ENCODE peak calls at places on chromosomes 12 and 14, in nine cellular contexts. One of them, this sample, is unnamed.

GRCh38 chr12:128823216-128823915 is 392 bp downstream of the SLC15A4 start:
- DNase-seq in astrocyte of the cerebellum: no peak
- DNase-seq in astrocyte: peak
- DNase-seq in cardiac fibroblast: no peak
- DNase-seq in activated B cell treated with CpG ODN at 0.5 μM for 24 hours: peak
- DNase-seq in heart right ventricle: no peak
- DNase-seq in RWPE1: peak
- DNase-seq in spleen: peak
- DNase-seq in PC-9: peak
- DNase-seq in this sample: no peak

GRCh38 chr14:94345344-94346072 is 22.4 kb upstream of the SERPINA6 start:
- DNase-seq in astrocyte of the cerebellum: peak
- DNase-seq in astrocyte: peak
- DNase-seq in cardiac fibroblast: peak
- DNase-seq in activated B cell treated with CpG ODN at 0.5 μM for 24 hours: no peak
- DNase-seq in heart right ventricle: no peak
- DNase-seq in RWPE1: peak
- DNase-seq in spleen: no peak
- DNase-seq in PC-9: no peak
- DNase-seq in this sample: peak

GRCh38 chr12:48917857-48918537 is 7.3 kb downstream of the FKBP11 start:
- DNase-seq in astrocyte of the cerebellum: no peak
- DNase-seq in astrocyte: no peak
- DNase-seq in cardiac fibroblast: no peak
- DNase-seq in activated B cell treated with CpG ODN at 0.5 μM for 24 hours: no peak
- DNase-seq in heart right ventricle: no peak
- DNase-seq in RWPE1: no peak
- DNase-seq in spleen: no peak
- DNase-seq in PC-9: no peak
- DNase-seq in this sample: no peak

GRCh38 chr14:66117600-66117999 is 368.6 kb upstream of the CCDC196 start:
- DNase-seq in astrocyte of the cerebellum: peak
- DNase-seq in astrocyte: peak
- DNase-seq in cardiac fibroblast: peak
- DNase-seq in activated B cell treated with CpG ODN at 0.5 μM for 24 hours: no peak
- DNase-seq in heart right ventricle: no peak
- DNase-seq in RWPE1: peak
- DNase-seq in spleen: no peak
- DNase-seq in PC-9: peak
- DNase-seq in this sample: no peak

GRCh38 chr12:128976120-128976519 is 122.8 kb downstream of the GLT1D1 start:
- DNase-seq in astrocyte of the cerebellum: no peak
- DNase-seq in astrocyte: no peak
- DNase-seq in cardiac fibroblast: no peak
- DNase-seq in activated B cell treated with CpG ODN at 0.5 μM for 24 hours: no peak
- DNase-seq in heart right ventricle: no peak
- DNase-seq in RWPE1: no peak
- DNase-seq in spleen: no peak
- DNase-seq in PC-9: no peak
- DNase-seq in this sample: no peak

GRCh38 chr12:104524026-104524425 is 67.3 kb downstream of the CHST11 start:
- DNase-seq in astrocyte of the cerebellum: no peak
- DNase-seq in astrocyte: no peak
- DNase-seq in cardiac fibroblast: no peak
- DNase-seq in activated B cell treated with CpG ODN at 0.5 μM for 24 hours: no peak
- DNase-seq in heart right ventricle: no peak
- DNase-seq in RWPE1: no peak
- DNase-seq in spleen: no peak
- DNase-seq in PC-9: no peak
- DNase-seq in this sample: no peak

GRCh38 chr14:65440230-65440629 is 27.7 kb downstream of the FUT8 start:
- DNase-seq in astrocyte of the cerebellum: no peak
- DNase-seq in astrocyte: no peak
- DNase-seq in cardiac fibroblast: no peak
- DNase-seq in activated B cell treated with CpG ODN at 0.5 μM for 24 hours: no peak
- DNase-seq in heart right ventricle: no peak
- DNase-seq in RWPE1: no peak
- DNase-seq in spleen: no peak
- DNase-seq in PC-9: no peak
- DNase-seq in this sample: no peak

GRCh38 chr14:65949711-65950516 is 536.3 kb upstream of the CCDC196 start:
- DNase-seq in astrocyte of the cerebellum: peak
- DNase-seq in astrocyte: peak
- DNase-seq in cardiac fibroblast: peak
- DNase-seq in activated B cell treated with CpG ODN at 0.5 μM for 24 hours: no peak
- DNase-seq in heart right ventricle: peak
- DNase-seq in RWPE1: peak
- DNase-seq in spleen: no peak
- DNase-seq in PC-9: no peak
- DNase-seq in this sample: no peak

GRCh38 chr14:22104971-22105641 is 431.5 kb upstream of the OR4E1 start:
- DNase-seq in astrocyte of the cerebellum: no peak
- DNase-seq in astrocyte: no peak
- DNase-seq in cardiac fibroblast: no peak
- DNase-seq in activated B cell treated with CpG ODN at 0.5 μM for 24 hours: no peak
- DNase-seq in heart right ventricle: no peak
- DNase-seq in RWPE1: no peak
- DNase-seq in spleen: no peak
- DNase-seq in PC-9: no peak
- DNase-seq in this sample: no peak

GRCh38 chr12:108773798-108774788 is 42.8 kb upstream of the CORO1C start:
- DNase-seq in astrocyte of the cerebellum: peak
- DNase-seq in astrocyte: peak
- DNase-seq in cardiac fibroblast: peak
- DNase-seq in activated B cell treated with CpG ODN at 0.5 μM for 24 hours: no peak
- DNase-seq in heart right ventricle: peak
- DNase-seq in RWPE1: peak
- DNase-seq in spleen: peak
- DNase-seq in PC-9: no peak
- DNase-seq in this sample: peak

GRCh38 chr12:130796985-130797686 is 41.9 kb downstream of the STX2 start:
- DNase-seq in astrocyte of the cerebellum: no peak
- DNase-seq in astrocyte: no peak
- DNase-seq in cardiac fibroblast: no peak
- DNase-seq in activated B cell treated with CpG ODN at 0.5 μM for 24 hours: no peak
- DNase-seq in heart right ventricle: no peak
- DNase-seq in RWPE1: no peak
- DNase-seq in spleen: peak
- DNase-seq in PC-9: no peak
- DNase-seq in this sample: no peak

GRCh38 chr12:52184813-52185212 is 7.0 kb downstream of the KRT80 start:
- DNase-seq in astrocyte of the cerebellum: no peak
- DNase-seq in astrocyte: no peak
- DNase-seq in cardiac fibroblast: no peak
- DNase-seq in activated B cell treated with CpG ODN at 0.5 μM for 24 hours: no peak
- DNase-seq in heart right ventricle: no peak
- DNase-seq in RWPE1: no peak
- DNase-seq in spleen: no peak
- DNase-seq in PC-9: no peak
- DNase-seq in this sample: no peak

GRCh38 chr14:101808020-101808641 is 46.6 kb downstream of the PPP2R5C start:
- DNase-seq in astrocyte of the cerebellum: no peak
- DNase-seq in astrocyte: no peak
- DNase-seq in cardiac fibroblast: no peak
- DNase-seq in activated B cell treated with CpG ODN at 0.5 μM for 24 hours: no peak
- DNase-seq in heart right ventricle: no peak
- DNase-seq in RWPE1: no peak
- DNase-seq in spleen: no peak
- DNase-seq in PC-9: peak
- DNase-seq in this sample: no peak

GRCh38 chr14:102055181-102055901 is 31.5 kb downstream of the HSP90AA1 start:
- DNase-seq in astrocyte of the cerebellum: peak
- DNase-seq in astrocyte: peak
- DNase-seq in cardiac fibroblast: peak
- DNase-seq in activated B cell treated with CpG ODN at 0.5 μM for 24 hours: no peak
- DNase-seq in heart right ventricle: no peak
- DNase-seq in RWPE1: peak
- DNase-seq in spleen: no peak
- DNase-seq in PC-9: peak
- DNase-seq in this sample: no peak

GRCh38 chr12:88245905-88246304 is 103.8 kb downstream of the TMTC3 start:
- DNase-seq in astrocyte of the cerebellum: no peak
- DNase-seq in astrocyte: no peak
- DNase-seq in cardiac fibroblast: peak
- DNase-seq in activated B cell treated with CpG ODN at 0.5 μM for 24 hours: no peak
- DNase-seq in heart right ventricle: no peak
- DNase-seq in RWPE1: no peak
- DNase-seq in spleen: no peak
- DNase-seq in PC-9: no peak
- DNase-seq in this sample: no peak

GRCh38 chr12:100995201-100995600 is 200.6 kb downstream of the ANO4 start:
- DNase-seq in astrocyte of the cerebellum: peak
- DNase-seq in astrocyte: peak
- DNase-seq in cardiac fibroblast: peak
- DNase-seq in activated B cell treated with CpG ODN at 0.5 μM for 24 hours: no peak
- DNase-seq in heart right ventricle: no peak
- DNase-seq in RWPE1: peak
- DNase-seq in spleen: no peak
- DNase-seq in PC-9: no peak
- DNase-seq in this sample: no peak

GRCh38 chr12:108271951-108272729 is 67.0 kb downstream of the CMKLR1 start:
- DNase-seq in astrocyte of the cerebellum: no peak
- DNase-seq in astrocyte: no peak
- DNase-seq in cardiac fibroblast: no peak
- DNase-seq in activated B cell treated with CpG ODN at 0.5 μM for 24 hours: no peak
- DNase-seq in heart right ventricle: no peak
- DNase-seq in RWPE1: no peak
- DNase-seq in spleen: no peak
- DNase-seq in PC-9: no peak
- DNase-seq in this sample: no peak

GRCh38 chr12:47561746-47562145 is 144.1 kb downstream of the RPAP3 start:
- DNase-seq in astrocyte of the cerebellum: no peak
- DNase-seq in astrocyte: peak
- DNase-seq in cardiac fibroblast: no peak
- DNase-seq in activated B cell treated with CpG ODN at 0.5 μM for 24 hours: no peak
- DNase-seq in heart right ventricle: no peak
- DNase-seq in RWPE1: peak
- DNase-seq in spleen: no peak
- DNase-seq in PC-9: no peak
- DNase-seq in this sample: no peak

GRCh38 chr14:24271134-24271833 is at the start of gene RABGGTA:
- DNase-seq in astrocyte of the cerebellum: peak
- DNase-seq in astrocyte: peak
- DNase-seq in cardiac fibroblast: peak
- DNase-seq in activated B cell treated with CpG ODN at 0.5 μM for 24 hours: peak
- DNase-seq in heart right ventricle: peak
- DNase-seq in RWPE1: peak
- DNase-seq in spleen: peak
- DNase-seq in PC-9: peak
- DNase-seq in this sample: peak
- TF ChIP-seq CTCF in astrocyte of the cerebellum: peak
- TF ChIP-seq CTCF in astrocyte: peak
- TF ChIP-seq CTCF in cardiac fibroblast: peak
- TF ChIP-seq CTCF in activated B cell treated with CpG ODN at 0.5 μM for 24 hours: no peak
- TF ChIP-seq CTCF in heart right ventricle: peak
- TF ChIP-seq CTCF in RWPE1: peak
- TF ChIP-seq CTCF in spleen: peak
- TF ChIP-seq CTCF in PC-9: peak
- TF ChIP-seq CTCF in this sample: peak

GRCh38 chr12:12081836-12082497 is 11.2 kb downstream of the BCL2L14 start:
- DNase-seq in astrocyte of the cerebellum: peak
- DNase-seq in astrocyte: no peak
- DNase-seq in cardiac fibroblast: peak
- DNase-seq in activated B cell treated with CpG ODN at 0.5 μM for 24 hours: no peak
- DNase-seq in heart right ventricle: peak
- DNase-seq in RWPE1: peak
- DNase-seq in spleen: no peak
- DNase-seq in PC-9: peak
- DNase-seq in this sample: no peak
- TF ChIP-seq CTCF in astrocyte of the cerebellum: peak
- TF ChIP-seq CTCF in astrocyte: peak
- TF ChIP-seq CTCF in cardiac fibroblast: no peak
- TF ChIP-seq CTCF in activated B cell treated with CpG ODN at 0.5 μM for 24 hours: no peak
- TF ChIP-seq CTCF in heart right ventricle: peak
- TF ChIP-seq CTCF in RWPE1: no peak
- TF ChIP-seq CTCF in spleen: no peak
- TF ChIP-seq CTCF in PC-9: no peak
- TF ChIP-seq CTCF in this sample: peak

DNA sequence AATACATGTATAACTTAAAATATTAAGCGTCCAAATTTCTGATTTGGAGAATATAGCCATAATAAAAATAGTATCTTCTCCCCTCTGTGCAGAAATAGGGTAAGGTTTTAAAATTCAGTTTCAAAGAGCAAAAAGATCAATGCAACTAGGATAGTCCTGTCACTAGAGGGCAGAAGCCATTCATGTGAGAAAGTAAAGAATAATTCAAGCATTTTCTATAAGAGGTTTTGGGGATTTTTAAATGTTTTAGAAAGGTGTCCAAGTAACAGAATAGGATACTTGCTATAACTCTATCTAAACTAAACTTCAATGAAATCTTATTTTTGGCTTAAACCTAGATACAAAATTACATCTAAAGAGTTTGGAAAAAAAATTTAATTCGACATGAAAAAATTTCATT is 50.3 kb downstream of the ADAMTS20 start:
- DNase-seq in astrocyte of the cerebellum: peak
- DNase-seq in astrocyte: peak
- DNase-seq in cardiac fibroblast: peak
- DNase-seq in activated B cell treated with CpG ODN at 0.5 μM for 24 hours: no peak
- DNase-seq in heart right ventricle: no peak
- DNase-seq in RWPE1: peak
- DNase-seq in spleen: no peak
- DNase-seq in PC-9: no peak
- DNase-seq in this sample: no peak
- TF ChIP-seq CTCF in astrocyte of the cerebellum: peak
- TF ChIP-seq CTCF in astrocyte: peak
- TF ChIP-seq CTCF in cardiac fibroblast: peak
- TF ChIP-seq CTCF in activated B cell treated with CpG ODN at 0.5 μM for 24 hours: no peak
- TF ChIP-seq CTCF in heart right ventricle: peak
- TF ChIP-seq CTCF in RWPE1: peak
- TF ChIP-seq CTCF in spleen: no peak
- TF ChIP-seq CTCF in PC-9: peak
- TF ChIP-seq CTCF in this sample: peak

GRCh38 chr14:51239813-51240803 is at the start of gene TMX1:
- DNase-seq in astrocyte of the cerebellum: peak
- DNase-seq in astrocyte: peak
- DNase-seq in cardiac fibroblast: peak
- DNase-seq in activated B cell treated with CpG ODN at 0.5 μM for 24 hours: peak
- DNase-seq in heart right ventricle: peak
- DNase-seq in RWPE1: peak
- DNase-seq in spleen: peak
- DNase-seq in PC-9: peak
- DNase-seq in this sample: peak
- TF ChIP-seq CTCF in astrocyte of the cerebellum: peak
- TF ChIP-seq CTCF in astrocyte: no peak
- TF ChIP-seq CTCF in cardiac fibroblast: no peak
- TF ChIP-seq CTCF in activated B cell treated with CpG ODN at 0.5 μM for 24 hours: no peak
- TF ChIP-seq CTCF in heart right ventricle: peak
- TF ChIP-seq CTCF in RWPE1: no peak
- TF ChIP-seq CTCF in spleen: no peak
- TF ChIP-seq CTCF in PC-9: no peak
- TF ChIP-seq CTCF in this sample: no peak

GRCh38 chr12:112170376-112170775 is 45.0 kb downstream of the TRAFD1 start:
- DNase-seq in astrocyte of the cerebellum: no peak
- DNase-seq in astrocyte: no peak
- DNase-seq in cardiac fibroblast: peak
- DNase-seq in activated B cell treated with CpG ODN at 0.5 μM for 24 hours: no peak
- DNase-seq in heart right ventricle: no peak
- DNase-seq in RWPE1: peak
- DNase-seq in spleen: peak
- DNase-seq in PC-9: peak
- DNase-seq in this sample: no peak
- TF ChIP-seq CTCF in astrocyte of the cerebellum: peak
- TF ChIP-seq CTCF in astrocyte: peak
- TF ChIP-seq CTCF in cardiac fibroblast: peak
- TF ChIP-seq CTCF in activated B cell treated with CpG ODN at 0.5 μM for 24 hours: no peak
- TF ChIP-seq CTCF in heart right ventricle: peak
- TF ChIP-seq CTCF in RWPE1: peak
- TF ChIP-seq CTCF in spleen: no peak
- TF ChIP-seq CTCF in PC-9: peak
- TF ChIP-seq CTCF in this sample: peak